ENCODE peak calls at places on chromosome X, in eight cellular contexts. H is BJ, U is kidney epithelial cell, P is kidney, I is Panc1, Z is AG04450, M is tibial nerve, R is fibroblast of lung. E is an unnamed sample.

GRCh38 chrX:4035874-4036273 is 322.4 kb upstream of the PRKX start:
- DNase-seq in I (no peak), H (no peak), U (no peak), P (no peak), Z (no peak), R (no peak), M (no peak), E (no peak)

GRCh38 chrX:72086995-72087394 is 44.7 kb downstream of the RTL5 start:
- DNase-seq in Z (no peak), U (no peak), R (no peak), I (no peak), P (no peak), M (no peak), H (no peak), E (no peak)

GRCh38 chrX:70476934-70477733 is 32.5 kb downstream of the DLG3 start:
- DNase-seq in R (peak; percentile 61), I (no peak), U (no peak), H (peak; percentile 15), Z (no peak), M (no peak), P (peak; percentile 83), E (no peak)

GRCh38 chrX:23902419-23902818 is 5.3 kb downstream of the APOO start:
- DNase-seq in I (no peak), Z (no peak), P (no peak), H (no peak), U (no peak), M (no peak), R (peak; percentile 80), E (no peak)

GRCh38 chrX:19893722-19894121 is 6.3 kb upstream of the SH3KBP1 start:
- DNase-seq in M (no peak), I (no peak), Z (no peak), U (no peak), P (no peak), H (peak; percentile 55), R (no peak), E (peak; percentile 28)

GRCh38 chrX:72128881-72129280 is 2.8 kb downstream of the RTL5 start:
- DNase-seq in Z (no peak), U (no peak), I (no peak), R (no peak), H (no peak), P (no peak), M (no peak), E (no peak)

GRCh38 chrX:68691921-68692320 is 44.5 kb downstream of the STARD8 start:
- DNase-seq in I (no peak), M (no peak), H (no peak), Z (no peak), U (no peak), R (no peak), P (no peak), E (no peak)

GRCh38 chrX:106177106-106177981 is 9.2 kb downstream of the PWWP3B start:
- DNase-seq in I (no peak), R (peak; percentile 14), U (no peak), H (no peak), Z (no peak), M (peak; percentile 13), P (no peak), E (no peak)

GRCh38 chrX:72620550-72621145 is 48.0 kb upstream of the HDAC8 start:
- DNase-seq in I (peak; percentile 90), U (peak; percentile 65), Z (peak; percentile 44), P (peak; percentile 78), R (peak; percentile 91), M (no peak), H (peak; percentile 27), E (peak; percentile 37)

GRCh38 chrX:13790206-13791131 is 26.4 kb downstream of the GPM6B start:
- DNase-seq in Z (no peak), I (no peak), U (no peak), R (peak; percentile 25), H (no peak), M (no peak), P (no peak), E (no peak)
- TF ChIP-seq CTCF in Z (no peak), I (no peak), U (no peak), R (no peak), H (no peak), M (no peak), P (no peak), E (no peak)

GRCh38 chrX:134239016-134239415 is 2.0 kb downstream of the CCDC160 start:
- DNase-seq in U (no peak), R (no peak), P (no peak), I (no peak), H (no peak), Z (no peak), M (no peak), E (no peak)

GRCh38 chrX:134240209-134240608 is 3.2 kb downstream of the CCDC160 start:
- DNase-seq in Z (no peak), I (no peak), R (no peak), M (no peak), P (no peak), H (no peak), U (no peak), E (no peak)

GRCh38 chrX:134235236-134235635 is 1.7 kb upstream of the CCDC160 start:
- DNase-seq in H (no peak), U (no peak), Z (no peak), I (no peak), M (no peak), P (no peak), R (no peak), E (no peak)

GRCh38 chrX:134236690-134237362 is at the start of gene CCDC160:
- DNase-seq in M (peak; percentile 14), Z (no peak), U (no peak), P (peak; percentile 87), R (peak; percentile 29), H (no peak), I (no peak), E (no peak)

GRCh38 chrX:134237363-134237702 is 351 bp downstream of the CCDC160 start:
- DNase-seq in Z (no peak), R (no peak), M (no peak), U (no peak), P (no peak), I (no peak), H (no peak), E (no peak)
- H3K4me3 ChIP-seq in Z (peak overlapping the region; percentile 53), R (peak overlapping the region; percentile 58), M (peak overlapping the region; percentile 43), U (peak overlapping the region; percentile 53), P (peak overlapping the region; percentile 63), I (peak overlapping the region; percentile 48), H (peak overlapping the region; percentile 36), E (no peak overlapping the region)

GRCh38 chrX:153627675-153628111 is 19.3 kb upstream of the DUSP9 start:
- DNase-seq in I (no peak), P (peak; percentile 63), R (no peak), U (no peak), Z (no peak), H (no peak), M (no peak), E (no peak)
- TF ChIP-seq CTCF in I (no peak), P (no peak), R (no peak), U (no peak), Z (no peak), H (no peak), M (no peak), E (no peak)

GRCh38 chrX:34654939-34655338 is 2.1 kb downstream of the TMEM47 start:
- DNase-seq in H (no peak), M (no peak), P (no peak), R (peak; percentile 28), Z (no peak), U (no peak), I (no peak), E (no peak)

GRCh38 chrX:34655496-34656258 is 1.4 kb downstream of the TMEM47 start:
- DNase-seq in H (no peak), M (no peak), U (no peak), P (no peak), Z (no peak), R (peak; percentile 19), I (no peak), E (no peak)

GRCh38 chrX:34658316-34658715 is 1.2 kb upstream of the TMEM47 start:
- DNase-seq in I (no peak), R (peak; percentile 56), M (no peak), H (no peak), Z (peak; percentile 1), U (no peak), P (no peak), E (peak; percentile 28)

GRCh38 chrX:34656467-34656841 is 631 bp downstream of the TMEM47 start:
- DNase-seq in M (no peak), U (no peak), H (no peak), P (peak; percentile 68), R (peak; percentile 1), I (no peak), Z (no peak), E (no peak)

GRCh38 chrX:34656842-34657780 is at the start of gene TMEM47:
- DNase-seq in I (no peak), Z (peak; percentile 21), M (peak; percentile 30), U (peak; percentile 25), H (peak; percentile 17), R (peak; percentile 72), P (peak; percentile 93), E (no peak)
- H3K4me3 ChIP-seq in I (peak within 1 kb of the TSS; percentile 43), Z (peak within 1 kb of the TSS; percentile 76), M (peak within 1 kb of the TSS; percentile 46), U (peak within 1 kb of the TSS; percentile 69), H (peak within 1 kb of the TSS; percentile 84), R (peak within 1 kb of the TSS; percentile 80), P (peak within 1 kb of the TSS; percentile 71), E (peak within 1 kb of the TSS; percentile 75)

GRCh38 chrX:111445485-111445884 is 33.5 kb upstream of the DCX start:
- DNase-seq in H (no peak), P (no peak), I (peak; percentile 20), Z (no peak), R (peak; percentile 7), M (no peak), U (peak; percentile 5), E (no peak)
- TF ChIP-seq CTCF in H (peak; percentile 48), P (peak; percentile 48), I (peak; percentile 63), Z (peak; percentile 47), R (peak; percentile 24), M (peak; percentile 48), U (peak; percentile 46), E (peak; percentile 24)

GRCh38 chrX:124274438-124275166 is 57.9 kb upstream of the TEX13D start:
- DNase-seq in P (no peak), U (no peak), I (no peak), Z (no peak), R (no peak), H (no peak), M (no peak), E (no peak)

GRCh38 chrX:124280294-124280902 is 52.1 kb upstream of the TEX13D start:
- DNase-seq in M (no peak), Z (no peak), U (no peak), H (no peak), I (no peak), P (no peak), R (peak; percentile 20), E (no peak)

GRCh38 chrX:124275167-124275894 is 57.1 kb upstream of the TEX13D start:
- DNase-seq in M (no peak), P (no peak), H (no peak), R (no peak), I (no peak), U (no peak), Z (no peak), E (no peak)
- H3K4me3 ChIP-seq in M (no peak overlapping the region), P (no peak overlapping the region), H (no peak overlapping the region), R (no peak overlapping the region), I (no peak overlapping the region), U (no peak overlapping the region), Z (no peak overlapping the region), E (no peak overlapping the region)

GRCh38 chrX:318739-319578 is at the start of gene GTPBP6:
- DNase-seq in H (peak; percentile 98), I (peak; percentile 81), Z (peak; percentile 99), P (peak; percentile 100), R (peak; percentile 100), M (peak; percentile 99), U (peak; percentile 95), E (peak; percentile 97)
- TF ChIP-seq CTCF in H (peak; percentile 42), I (no peak), Z (peak; percentile 28), P (no peak), R (peak; percentile 12), M (peak; percentile 28), U (peak; percentile 21), E (peak; percentile 44)